ENCODE peak calls at places on chromosomes 16 and 17, in four cellular contexts. J is T-helper 1 cell, K is posterior cingulate gyrus, O is GF-D8. A is an unnamed sample.

GRCh38 chr16:85151079-85151602 is 38.9 kb upstream of the CIBAR2 start:
- DNase-seq in J (no peak), K (no peak), O (no peak), A (no peak)

GRCh38 chr16:3458852-3459361 is 15.4 kb downstream of the NAA60 start:
- DNase-seq in J (no peak), K (no peak), O (no peak), A (no peak)

GRCh38 chr17:77580956-77581355 is 377.5 kb upstream of the TNRC6C start:
- DNase-seq in J (no peak), K (no peak), O (no peak), A (no peak)

GRCh38 chr17:1989135-1989534 is 36.0 kb downstream of the RTN4RL1 start:
- DNase-seq in J (no peak), K (peak), O (no peak), A (no peak)

GRCh38 chr17:10605221-10605783 is 51.8 kb downstream of the MYH3 start:
- DNase-seq in J (no peak), K (no peak), O (no peak), A (no peak)

GRCh38 chr17:40520991-40521453 is 19.6 kb upstream of the TNS4 start:
- DNase-seq in J (no peak), K (no peak), O (no peak), A (no peak)

GRCh38 chr16:58509256-58510096 is 5.8 kb upstream of the SETD6 start:
- DNase-seq in J (no peak), K (no peak), O (no peak), A (no peak)

GRCh38 chr16:24771132-24771778 is 41.8 kb downstream of the TNRC6A start:
- DNase-seq in J (no peak), K (no peak), O (no peak), A (no peak)

GRCh38 chr16:66996324-66996982 is 8.1 kb downstream of the CES4A start:
- DNase-seq in J (no peak), K (peak), O (no peak), A (no peak)

GRCh38 chr17:29390856-29391631 is 881 bp downstream of the TAOK1 start:
- DNase-seq in J (no peak), K (no peak), O (peak), A (no peak)

GRCh38 chr17:76038050-76038449 is 10.9 kb upstream of the EVPL start:
- DNase-seq in J (no peak), K (no peak), O (no peak), A (no peak)

GRCh38 chr17:61593404-61593803 is 2.4 kb upstream of the NACA2 start:
- DNase-seq in J (no peak), K (no peak), O (no peak), A (no peak)

GRCh38 chr17:45367216-45367615 is 50.4 kb upstream of the MAP3K14 start:
- DNase-seq in J (no peak), K (no peak), O (no peak), A (no peak)

GRCh38 chr17:16484445-16485169 is 7.4 kb downstream of the LRRC75A start:
- DNase-seq in J (no peak), K (no peak), O (no peak), A (no peak)

GRCh38 chr16:80164881-80165280 is 375.9 kb upstream of the DYNLRB2 start:
- DNase-seq in J (no peak), K (no peak), O (no peak), A (no peak)

GRCh38 chr16:86622700-86623615 is 44.6 kb downstream of the FOXL1 start:
- DNase-seq in J (no peak), K (no peak), O (no peak), A (no peak)

GRCh38 chr17:1134634-1135324 is 45.0 kb downstream of the ABR start:
- DNase-seq in J (no peak), K (no peak), O (no peak), A (no peak)

GRCh38 chr16:88906535-88907105 is 40.2 kb upstream of the PABPN1L start:
- DNase-seq in J (no peak), K (no peak), O (no peak), A (no peak)

GRCh38 chr17:752620-753219 is 656 bp upstream of the GEMIN4 start:
- DNase-seq in J (no peak), K (no peak), O (no peak), A (no peak)

GRCh38 chr16:88770459-88771293 is 14.3 kb downstream of the PIEZO1 start:
- DNase-seq in J (no peak), K (no peak), O (peak), A (no peak)

GRCh38 chr17:69961488-69962145 is 113.4 kb upstream of the KCNJ16 start:
- DNase-seq in J (no peak), K (peak), O (no peak), A (peak)

A was measured in iPS DF 6.9.